ENCODE peak calls at places on chromosomes 16 and 17, in four cellular contexts. F is mesendoderm, S is prostate gland, N is uterus. J is an unnamed sample. For H3K27me3, the result is how much of the 10 kb centered on the place peaks cover.

GRCh38 chr17:17073627-17074521 is 31.6 kb downstream of the MPRIP start:
- DNase-seq in F (no peak), S (no peak), N (peak), J (no peak)

GRCh38 chr16:14310519-14310991 is 239.4 kb downstream of the MRTFB start:
- DNase-seq in F (peak), S (no peak), N (no peak), J (no peak)

GRCh38 chr16:26598061-26598460 is 468.7 kb upstream of the C16orf82 start:
- DNase-seq in F (peak), S (no peak), N (no peak), J (no peak)

GRCh38 chr17:80790021-80790765 is 201.4 kb upstream of the CHMP6 start:
- DNase-seq in F (no peak), S (no peak), N (no peak), J (no peak)

GRCh38 chr16:13296206-13296605 is 394.8 kb downstream of the SHISA9 start:
- DNase-seq in F (no peak), S (no peak), N (no peak), J (no peak)

GRCh38 chr17:48181653-48182052 is 74.1 kb downstream of the SNX11 start:
- DNase-seq in F (peak), S (no peak), N (no peak), J (peak)

GRCh38 chr16:81607006-81607405 is 162.4 kb downstream of the CMIP start:
- DNase-seq in F (no peak), S (no peak), N (no peak), J (no peak)

GRCh38 chr16:64089697-64090096 is 1032.2 kb downstream of the CDH11 start:
- DNase-seq in F (peak), S (no peak), N (no peak), J (peak)

GRCh38 chr17:77308768-77309726 is 168.3 kb downstream of the SEC14L1 start:
- DNase-seq in F (no peak), S (no peak), N (peak), J (no peak)

GRCh38 chr17:57808882-57809281 is 41.0 kb downstream of the MRPS23 start:
- DNase-seq in F (no peak), S (no peak), N (no peak), J (no peak)

GRCh38 chr17:79537061-79537460 is 73.8 kb downstream of the RBFOX3 start:
- DNase-seq in F (no peak), S (no peak), N (no peak), J (no peak)

GRCh38 chr17:74011963-74012362 is 191.5 kb upstream of the RPL38 start:
- DNase-seq in F (no peak), S (no peak), N (no peak), J (no peak)

GRCh38 chr17:68870427-68870826 is 84.8 kb downstream of the ABCA8 start:
- DNase-seq in F (no peak), S (no peak), N (no peak), J (no peak)

GRCh38 chr16:54421220-54421619 is 134.6 kb upstream of the IRX3 start:
- DNase-seq in F (no peak), S (no peak), N (no peak), J (no peak)

GRCh38 chr16:11250091-11250785 is 5.8 kb downstream of the SOCS1 start:
- DNase-seq in F (peak), S (no peak), N (no peak), J (no peak)

GRCh38 chr16:84569382-84569987 is 48.4 kb downstream of the COTL1 start:
- DNase-seq in F (no peak), S (no peak), N (no peak), J (peak)

GRCh38 chr17:3961564-3962047 is 2.6 kb downstream of the ATP2A3 start:
- DNase-seq in F (no peak), S (no peak), N (no peak), J (no peak)

GRCh38 chr17:74403512-74404137 is 28.3 kb upstream of the GPRC5C start:
- DNase-seq in F (peak), S (no peak), N (no peak), J (no peak)

GRCh38 chr17:78356163-78356713 is 3.6 kb downstream of the SOCS3 start:
- DNase-seq in F (peak), S (no peak), N (no peak), J (peak)

GRCh38 chr17:28763804-28764266 is 20.0 kb downstream of the TRAF4 start:
- DNase-seq in F (peak), S (peak), N (peak), J (peak)

GRCh38 chr16:89357460-89357859 is 132.9 kb downstream of the ANKRD11 start:
- DNase-seq in F (peak), S (no peak), N (no peak), J (peak)

GRCh38 chr16:70804153-70804728 is 3.3 kb upstream of the VAC14 start:
- DNase-seq in F (peak), S (no peak), N (no peak), J (no peak)

GRCh38 chr16:19305443-19305842 is 19.9 kb downstream of the CLEC19A start:
- DNase-seq in F (no peak), S (no peak), N (no peak), J (no peak)

GRCh38 chr17:9931144-9931543 is 26.1 kb upstream of the RCVRN start:
- DNase-seq in F (no peak), S (no peak), N (no peak), J (no peak)

GRCh38 chr16:82034981-82035612 is at the start of gene HSD17B2:
- DNase-seq in F (no peak), S (no peak), N (no peak), J (peak)

GRCh38 chr16:89422905-89423630 is 67.3 kb downstream of the ANKRD11 start:
- DNase-seq in F (no peak), S (no peak), N (no peak), J (no peak)

GRCh38 chr17:36535669-36536081 is 888 bp downstream of the PIGW start:
- DNase-seq in F (no peak), S (no peak), N (no peak), J (no peak)

GRCh38 chr16:49581630-49582298 is 208.2 kb downstream of the C16orf78 start:
- DNase-seq in F (no peak), S (no peak), N (no peak), J (no peak)

GRCh38 chr17:83149761-83150251 is 70.4 kb downstream of the METRNL start:
- DNase-seq in F (no peak), S (no peak), N (no peak), J (no peak)

GRCh38 chr17:55340171-55340570 is 75.4 kb downstream of the HLF start:
- DNase-seq in F (no peak), S (no peak), N (no peak), J (no peak)

GRCh38 chr17:14515015-14515414 is 214.1 kb downstream of the HS3ST3B1 start:
- DNase-seq in F (no peak), S (no peak), N (no peak), J (no peak)

GRCh38 chr17:79299349-79299748 is 224.7 kb downstream of the ENGASE start:
- DNase-seq in F (no peak), S (no peak), N (no peak), J (no peak)

GRCh38 chr17:51258756-51259573 is 884 bp downstream of the MBTD1 start:
- DNase-seq in F (peak), S (peak), N (peak), J (peak)

GRCh38 chr16:27463741-27464662 is 62.0 kb downstream of the IL21R start:
- DNase-seq in F (no peak), S (no peak), N (no peak), J (no peak)

GRCh38 chr17:19418312-19418992 is 7.4 kb downstream of the RNF112 start:
- DNase-seq in F (peak), S (no peak), N (no peak), J (no peak)

GRCh38 chr17:40545660-40546059 is 19.6 kb downstream of the CCR7 start:
- DNase-seq in F (no peak), S (no peak), N (peak), J (no peak)

GRCh38 chr17:45719335-45720071 is 64.6 kb upstream of the CRHR1 start:
- DNase-seq in F (peak), S (peak), N (no peak), J (peak)

GRCh38 chr17:35843698-35844097 is 25.0 kb downstream of the HEATR9 start:
- DNase-seq in F (no peak), S (no peak), N (no peak), J (no peak)

GRCh38 chr17:1789936-1790335 is 28.1 kb downstream of the SERPINF1 start:
- DNase-seq in F (no peak), S (no peak), N (no peak), J (peak)

GRCh38 chr17:1786708-1787107 is 24.8 kb downstream of the SERPINF1 start:
- DNase-seq in F (no peak), S (no peak), N (no peak), J (no peak)

GRCh38 chr17:1783834-1784611 is 22.2 kb downstream of the SERPINF1 start:
- DNase-seq in F (peak), S (peak), N (peak), J (peak)

GRCh38 chr17:1785925-1786324 is 24.1 kb downstream of the SERPINF1 start:
- DNase-seq in F (no peak), S (no peak), N (no peak), J (peak)

DNA sequence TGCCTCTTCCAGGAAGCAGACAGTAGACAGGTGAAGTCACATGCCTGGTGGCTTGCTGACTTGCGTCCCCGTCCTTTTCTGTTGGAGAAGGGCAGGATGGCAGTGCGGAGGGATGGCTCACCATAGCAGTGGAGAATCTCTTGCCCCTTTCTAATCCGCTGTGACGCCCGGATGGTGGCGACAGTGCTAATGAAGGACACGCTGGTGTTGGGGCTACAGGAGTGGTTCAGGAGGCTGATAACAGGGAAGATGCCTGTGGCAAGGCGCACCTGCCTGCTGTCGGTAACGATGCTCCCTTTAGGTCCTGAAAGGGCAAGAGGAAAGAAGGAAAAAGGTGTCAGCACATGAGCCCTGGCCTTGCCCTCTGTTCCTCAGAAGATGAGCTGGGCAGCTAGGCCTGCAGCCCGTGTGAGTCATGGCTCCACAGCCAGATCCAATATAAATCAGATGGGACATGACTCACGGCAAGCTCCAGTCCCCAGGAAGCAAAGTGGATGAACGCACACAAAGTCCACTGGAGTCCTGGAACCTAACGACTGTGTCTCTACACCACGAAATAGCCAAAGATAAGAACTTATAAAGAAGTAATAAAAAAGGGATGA is 25.5 kb downstream of the SERPINF1 start:
- DNase-seq in F (no peak), S (peak), N (peak), J (peak)
- H3K27ac ChIP-seq in F (no peak), S (peak), N (peak), J (peak)

GRCh38 chr17:81802856-81803643 is 900 bp upstream of the GCGR start:
- DNase-seq in F (no peak), S (no peak), N (no peak), J (no peak)
- H3K27me3 ChIP-seq in F (under half), S (under half), N (under half), J (under half)

DNA sequence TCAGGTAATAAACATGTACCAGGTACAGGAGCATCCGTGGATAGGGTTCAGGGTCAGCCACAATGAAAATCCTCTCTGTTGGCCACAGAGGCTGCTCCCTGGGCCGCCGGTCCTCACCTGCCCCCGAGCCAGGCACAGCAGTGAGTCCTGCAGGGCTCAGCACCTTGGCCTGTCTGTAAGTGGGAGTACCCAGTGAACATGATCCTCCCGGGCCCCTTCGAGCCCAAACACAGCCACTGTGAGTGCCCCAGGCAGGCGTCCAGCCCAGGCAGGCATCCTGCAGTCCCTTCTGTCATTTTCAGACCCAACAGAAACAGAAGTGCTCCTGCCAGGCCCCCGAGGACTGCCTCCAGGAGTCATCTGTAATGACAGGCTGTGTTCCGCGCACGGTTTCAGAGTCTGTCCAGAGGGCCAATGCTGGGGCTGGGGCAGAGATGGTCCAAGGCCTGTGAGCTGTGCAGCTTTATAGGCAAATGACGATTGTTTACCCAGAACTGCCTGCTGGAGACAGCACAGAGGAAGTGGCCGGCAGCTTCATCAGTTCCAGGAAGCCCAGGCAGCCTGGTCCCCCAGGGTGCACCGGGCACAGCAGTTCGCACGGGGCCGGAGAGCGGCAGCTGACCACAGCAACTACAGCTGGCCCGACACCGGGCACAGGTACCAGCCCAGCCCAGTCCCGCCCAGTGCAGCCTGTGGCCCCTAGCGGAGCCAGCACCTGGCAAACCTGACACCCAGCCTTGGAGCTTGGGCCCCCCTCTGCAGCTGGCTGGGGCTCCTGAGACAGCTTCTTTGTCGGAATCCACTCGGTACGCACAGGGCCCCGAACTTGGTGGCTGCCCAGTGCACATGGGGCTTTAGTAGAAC is 13.2 kb downstream of the SLC7A5 start:
- DNase-seq in F (no peak), S (peak), N (no peak), J (peak)
- H3K27ac ChIP-seq in F (no peak), S (peak), N (peak), J (peak)

DNA sequence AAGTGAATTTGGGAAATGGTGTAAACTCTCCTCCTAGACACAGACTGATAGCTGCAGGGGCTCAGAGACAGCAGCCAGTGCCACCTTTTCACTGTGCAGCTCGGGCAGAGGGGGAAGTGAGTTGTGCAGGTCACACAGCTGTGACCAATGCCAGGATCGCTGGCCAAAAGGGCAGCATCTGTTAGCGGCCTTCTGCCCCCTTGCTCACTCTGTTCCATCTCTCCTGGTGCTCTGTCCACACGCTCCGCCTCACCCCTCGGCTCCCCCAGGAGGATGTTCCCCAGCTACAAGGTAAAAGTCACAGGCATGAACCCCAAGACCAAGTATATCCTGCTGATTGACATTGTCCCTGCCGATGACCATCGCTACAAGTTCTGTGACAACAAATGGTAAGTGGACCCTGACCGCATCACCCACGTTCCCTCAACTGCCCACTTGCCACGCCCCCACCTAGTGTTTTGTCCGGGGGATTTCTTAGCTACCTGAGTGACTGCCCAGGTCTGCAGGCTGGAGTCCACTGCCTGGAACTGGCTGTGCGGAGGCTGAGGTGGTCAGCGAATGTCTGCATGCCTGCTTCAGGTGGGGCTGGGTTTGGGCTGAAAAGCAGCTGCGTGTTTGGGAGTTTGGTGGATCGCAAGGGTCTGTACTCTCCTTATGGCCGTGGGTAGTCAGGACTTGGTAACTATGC is 13.5 kb downstream of the TBX4 start:
- DNase-seq in F (no peak), S (no peak), N (peak), J (no peak)
- H3K27me3 ChIP-seq in F (under half), S (under half), N (under half), J (under half)

DNA sequence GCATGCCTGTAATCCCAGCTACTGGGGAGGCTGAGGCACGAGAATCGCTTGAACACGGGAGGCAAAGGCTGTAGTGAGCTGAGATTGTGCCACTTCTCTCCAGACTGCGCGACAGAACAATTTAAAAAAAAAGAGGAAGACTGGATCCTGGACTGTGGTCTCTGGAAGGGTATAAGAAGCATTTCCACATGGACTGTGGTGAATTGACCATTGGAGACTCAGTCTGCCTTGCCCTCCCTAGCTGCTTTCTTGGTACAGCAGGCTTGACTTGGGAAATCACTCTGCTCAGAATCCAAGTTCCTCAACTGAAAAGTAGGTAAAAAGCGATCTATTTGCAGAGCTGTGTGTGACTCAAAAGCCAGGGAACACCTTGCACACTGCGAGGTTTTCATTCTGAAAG is 1.0 kb upstream of the MGRN1 start:
- DNase-seq in F (no peak), S (no peak), N (no peak), J (no peak)
- H3K27ac ChIP-seq in F (no peak), S (no peak), N (no peak), J (no peak)

GRCh38 chr17:30549864-30550511 is 72.8 kb downstream of the GOSR1 start:
- DNase-seq in F (no peak), S (no peak), N (no peak), J (no peak)
- H3K27me3 ChIP-seq in F (under half), S (under half), N (under half), J (under half)